ENCODE peak calls at places on chromosomes 4 and X, in eight cellular contexts. R, N, K, Z, C, Y, P and H are unnamed samples.
A peak's percentile ranks its signal among the peaks of the same experiment; 100 is the strongest.

GRCh38 chrX:11567528-11568220 is 98.0 kb downstream of the ARHGAP6 start:
- DNase-seq in Z (no peak), K (no peak), P (no peak), Y (no peak), R (no peak), N (no peak), C (no peak), H (no peak)

GRCh38 chr4:133581971-133582619 is 433.0 kb downstream of the PCDH10 start:
- DNase-seq in R (no peak), K (peak; percentile 82), N (no peak), C (no peak), P (no peak), Y (no peak), Z (no peak), H (no peak)

GRCh38 chr4:9913846-9914245 is 107.5 kb downstream of the SLC2A9 start:
- DNase-seq in K (no peak), C (no peak), R (no peak), N (no peak), P (no peak), Z (no peak), Y (no peak), H (no peak)

GRCh38 chr4:155433636-155434360 is 57.0 kb upstream of the MAP9 start:
- DNase-seq in K (peak; percentile 27), Y (no peak), Z (no peak), P (no peak), N (no peak), C (no peak), R (no peak), H (no peak)

GRCh38 chrX:49060914-49061313 is 2.1 kb downstream of the CCDC120 start:
- DNase-seq in Y (no peak), R (no peak), C (no peak), N (no peak), Z (no peak), K (no peak), P (no peak), H (no peak)

GRCh38 chrX:101595739-101596419 is 21.9 kb downstream of the ARMCX6 start:
- DNase-seq in R (no peak), C (peak; percentile 45), K (peak; percentile 82), N (no peak), Z (no peak), Y (peak; percentile 60), P (no peak), H (no peak)

GRCh38 chrX:40778861-40779575 is 43.7 kb upstream of the MED14 start:
- DNase-seq in C (no peak), Z (no peak), K (peak; percentile 16), N (no peak), Y (no peak), R (no peak), P (no peak), H (no peak)

GRCh38 chr4:30722916-30723270 is 2.7 kb downstream of the PCDH7 start:
- DNase-seq in R (peak; percentile 60), K (no peak), N (peak; percentile 22), C (no peak), Z (no peak), P (no peak), Y (peak; percentile 29), H (no peak)

GRCh38 chrX:39969099-39969825 is 128.5 kb downstream of the BCOR start:
- DNase-seq in Z (no peak), Y (peak; percentile 55), R (no peak), P (no peak), K (no peak), C (no peak), N (no peak), H (no peak)

GRCh38 chrX:78687586-78687985 is 28.5 kb upstream of the RTL3 start:
- DNase-seq in R (no peak), N (no peak), Z (no peak), C (no peak), Y (no peak), K (no peak), P (no peak), H (no peak)

GRCh38 chr4:8182858-8183725 is 16.0 kb upstream of the SH3TC1 start:
- DNase-seq in R (peak; percentile 91), Y (no peak), C (peak; percentile 73), Z (peak; percentile 89), K (peak; percentile 90), N (peak; percentile 64), P (peak; percentile 93), H (peak; percentile 96)

GRCh38 chr4:1961563-1961962 is 47.2 kb downstream of the NELFA start:
- DNase-seq in P (no peak), R (no peak), N (no peak), Z (no peak), K (no peak), Y (no peak), C (no peak), H (no peak)
- H3K36me3 ChIP-seq in P (peaks cover 32% of the 10 kb centered on the region), R (peaks cover 87% of the 10 kb centered on the region), N (peaks cover 59% of the 10 kb centered on the region), Z (no peaks in the 10 kb centered on the region), K (peaks cover 11% of the 10 kb centered on the region), Y (peaks cover 4% of the 10 kb centered on the region), C (no peaks in the 10 kb centered on the region), H (peaks cover 3% of the 10 kb centered on the region)

GRCh38 chr4:147367841-147368385 is 113.0 kb upstream of the EDNRA start:
- DNase-seq in Y (no peak), C (no peak), P (no peak), R (no peak), Z (no peak), K (no peak), N (no peak), H (no peak)
- H3K4me1 ChIP-seq in Y (no peaks in the 10 kb centered on the region), C (no peaks in the 10 kb centered on the region), P (peaks cover 28% of the 10 kb centered on the region), R (peaks cover 9% of the 10 kb centered on the region), Z (peaks cover 18% of the 10 kb centered on the region), K (peaks cover under 1% of the 10 kb centered on the region), N (peaks cover 12% of the 10 kb centered on the region), H (peaks cover 26% of the 10 kb centered on the region)

DNA sequence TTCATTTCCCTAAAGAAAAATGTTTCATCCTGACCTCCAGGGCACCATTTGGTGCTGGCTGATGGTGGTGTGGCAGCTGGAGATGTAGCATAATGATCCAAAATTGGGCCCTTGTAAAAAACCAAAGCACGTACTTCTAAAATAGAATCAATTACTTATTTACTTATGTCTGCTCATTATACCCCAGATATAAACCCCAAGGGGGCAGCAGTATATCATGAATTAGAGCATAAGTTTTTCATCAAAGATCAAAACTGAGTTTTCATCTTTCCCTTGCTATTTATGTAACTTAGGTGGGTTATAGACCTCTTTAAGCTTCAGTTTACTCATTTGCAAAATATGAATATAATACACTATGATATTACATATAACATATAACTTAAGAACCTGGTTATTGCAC is 241.1 kb downstream of the TACR3 start:
- DNase-seq in N (no peak), Z (no peak), R (no peak), P (no peak), C (no peak), Y (no peak), K (peak; percentile 10), H (no peak)
- TF ChIP-seq CTCF in N (no peak), Z (no peak), R (no peak), P (no peak), C (no peak), Y (no peak), K (no peak), H (no peak)

DNA sequence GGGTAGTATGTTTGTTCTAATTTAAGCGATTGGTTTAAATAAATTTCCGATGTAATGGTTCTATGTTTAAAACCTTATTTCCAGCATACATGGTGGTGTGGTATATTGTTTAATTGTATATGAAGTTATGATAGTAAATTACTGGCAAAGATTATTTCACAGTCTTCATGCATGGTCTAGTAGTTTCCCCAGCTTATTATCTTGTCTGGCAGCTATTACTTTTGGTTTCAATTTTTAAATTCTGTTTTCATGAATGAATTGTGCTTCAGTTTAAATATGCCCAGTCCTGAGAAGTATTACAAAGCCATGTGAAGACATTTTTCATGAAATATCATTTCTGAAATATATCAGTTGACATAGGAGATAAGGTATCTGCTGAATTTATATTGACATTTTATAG is 6.3 kb downstream of the ALG13 start:
- DNase-seq in P (no peak), C (no peak), Z (no peak), N (no peak), R (no peak), K (no peak), Y (no peak), H (no peak)
- H3K36me3 ChIP-seq in P (no peaks in the 10 kb centered on the region), C (no peaks in the 10 kb centered on the region), Z (no peaks in the 10 kb centered on the region), N (peaks cover 6% of the 10 kb centered on the region), R (peaks cover 37% of the 10 kb centered on the region), K (peaks cover 34% of the 10 kb centered on the region), Y (peaks cover 26% of the 10 kb centered on the region), H (no peaks in the 10 kb centered on the region)

DNA sequence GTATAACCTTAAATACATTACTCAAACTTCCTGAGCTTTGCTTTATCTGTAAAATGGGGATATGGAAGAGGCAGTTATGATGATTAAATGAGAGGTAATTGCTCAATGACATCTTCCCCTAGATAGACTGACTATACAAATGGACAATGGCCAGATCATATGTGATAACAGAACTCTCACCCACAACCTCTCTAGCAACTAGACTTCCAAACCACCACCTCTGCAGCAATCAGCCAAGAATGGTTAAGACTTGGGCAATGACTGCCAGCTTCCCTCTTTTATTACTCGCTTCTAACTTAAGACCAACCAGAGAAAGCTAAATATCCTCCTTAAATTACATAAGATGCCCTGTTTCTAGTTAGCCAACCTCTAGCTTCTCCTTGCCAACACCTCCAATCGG is 3.0 kb upstream of the SEPSECS start:
- DNase-seq in Z (no peak), N (no peak), C (no peak), Y (no peak), R (no peak), K (no peak), P (no peak), H (no peak)
- H3K4me1 ChIP-seq in Z (peaks cover 16% of the 10 kb centered on the region), N (peaks cover 10% of the 10 kb centered on the region), C (no peaks in the 10 kb centered on the region), Y (peaks cover 19% of the 10 kb centered on the region), R (no peaks in the 10 kb centered on the region), K (peaks cover 3% of the 10 kb centered on the region), P (peaks cover 25% of the 10 kb centered on the region), H (peaks cover 12% of the 10 kb centered on the region)

DNA sequence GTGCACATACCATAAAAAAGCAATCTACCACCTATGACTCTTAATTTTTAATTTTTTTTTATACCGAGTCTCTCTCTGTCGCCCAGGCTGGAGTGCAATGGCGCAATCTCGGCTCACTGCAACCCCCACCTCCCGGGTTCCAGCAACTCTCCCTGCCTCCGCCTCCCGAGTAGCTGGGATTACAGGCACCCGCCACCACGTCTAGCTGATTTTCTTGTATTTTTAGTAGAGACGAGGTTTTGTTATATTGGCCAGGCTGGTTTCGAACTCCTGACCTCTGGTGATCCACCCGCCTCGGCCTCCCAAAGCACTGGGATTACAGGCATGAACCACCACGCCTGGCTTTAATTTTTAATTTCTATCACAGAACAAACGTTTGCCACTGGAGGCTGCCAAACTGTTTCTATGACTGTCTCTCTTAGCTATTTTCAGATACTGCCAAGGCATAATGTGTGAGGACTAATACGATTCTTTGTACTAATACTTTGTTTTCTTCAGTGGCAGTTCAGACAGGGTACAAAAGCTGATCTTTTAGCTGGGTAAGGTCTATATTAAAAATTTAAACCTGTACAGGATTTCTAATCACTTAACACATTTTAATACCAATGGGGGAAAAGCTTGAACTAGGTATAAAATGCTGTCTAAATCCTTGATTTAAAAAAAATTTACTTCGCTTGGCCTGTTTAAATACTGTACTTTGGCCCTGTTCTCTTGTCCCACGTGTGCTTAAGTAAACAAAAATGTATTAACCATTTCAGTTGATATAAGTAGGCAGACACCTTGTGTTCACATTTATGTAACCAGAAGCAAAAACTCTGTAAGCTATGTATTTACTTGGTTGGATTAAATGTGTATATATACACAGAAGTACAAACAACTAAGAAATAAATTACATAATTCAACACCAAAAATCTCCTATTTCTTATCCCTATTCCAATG is 2.3 kb downstream of the PGRMC2 start:
- DNase-seq in K (peak; percentile 42), R (no peak), Z (no peak), Y (no peak), P (peak; percentile 16), C (no peak), N (no peak), H (peak; percentile 48)
- TF ChIP-seq CTCF in K (no peak), R (no peak), Z (no peak), Y (no peak), P (no peak), C (no peak), N (no peak), H (no peak)